ENCODE peak calls at places on chromosomes 16 and 17, in nine cellular contexts. F, K, D, H, P, A, U, T and V are unnamed samples.

GRCh38 chr16:27374794-27375499 is 27.0 kb upstream of the IL21R start:
- DNase-seq in F (peak; percentile 68), H (peak; percentile 74), K (peak; percentile 76), T (peak; percentile 60), A (peak; percentile 76), U (peak; percentile 52), D (no peak), P (peak; percentile 84), V (peak; percentile 49)

GRCh38 chr17:57107498-57108101 is 22.6 kb downstream of the AKAP1 start:
- DNase-seq in K (no peak), U (no peak), A (no peak), H (no peak), T (no peak), F (no peak), P (no peak), D (no peak), V (peak; percentile 73)

GRCh38 chr17:2701161-2701995 is 10.2 kb downstream of the CLUH start:
- DNase-seq in U (no peak), P (no peak), A (peak; percentile 20), K (no peak), F (no peak), T (no peak), D (no peak), H (peak; percentile 60), V (no peak)

GRCh38 chr16:56682703-56683397 is 580 bp downstream of the MT1X start:
- DNase-seq in K (no peak), F (no peak), U (no peak), H (no peak), D (no peak), A (no peak), P (no peak), T (no peak), V (no peak)

GRCh38 chr17:51365090-51365489 is 104.7 kb downstream of the UTP18 start:
- DNase-seq in K (no peak), H (no peak), T (peak; percentile 63), A (no peak), F (no peak), U (no peak), D (no peak), P (no peak), V (no peak)

GRCh38 chr17:82940226-82941020 is 100.6 kb upstream of the ZNF750 start:
- DNase-seq in A (no peak), H (peak; percentile 19), K (no peak), P (no peak), T (no peak), F (no peak), D (no peak), U (no peak), V (no peak)

GRCh38 chr17:77634710-77635109 is 323.8 kb upstream of the TNRC6C start:
- DNase-seq in P (no peak), U (no peak), K (peak; percentile 70), F (no peak), T (no peak), H (no peak), D (no peak), A (peak; percentile 70), V (no peak)

GRCh38 chr16:83826146-83826913 is 18.6 kb downstream of the HSBP1 start:
- DNase-seq in K (peak; percentile 88), A (peak; percentile 84), H (peak; percentile 94), P (peak; percentile 87), U (peak; percentile 90), T (peak; percentile 76), D (no peak), F (peak; percentile 91), V (peak; percentile 84)

GRCh38 chr17:50559674-50560184 is 786 bp upstream of the CACNA1G start:
- DNase-seq in F (peak; percentile 37), T (no peak), A (peak; percentile 62), K (peak; percentile 66), D (no peak), P (peak; percentile 71), H (no peak), U (peak; percentile 55), V (no peak)

GRCh38 chr17:28849281-28849680 is 5.5 kb upstream of the ERAL1 start:
- DNase-seq in F (no peak), H (no peak), T (no peak), K (no peak), U (no peak), A (no peak), P (no peak), D (no peak), V (peak; percentile 24)

GRCh38 chr17:4395111-4395478 is 28.6 kb upstream of the UBE2G1 start:
- DNase-seq in D (no peak), T (no peak), U (no peak), A (no peak), P (no peak), K (no peak), H (no peak), F (no peak), V (no peak)

DNA sequence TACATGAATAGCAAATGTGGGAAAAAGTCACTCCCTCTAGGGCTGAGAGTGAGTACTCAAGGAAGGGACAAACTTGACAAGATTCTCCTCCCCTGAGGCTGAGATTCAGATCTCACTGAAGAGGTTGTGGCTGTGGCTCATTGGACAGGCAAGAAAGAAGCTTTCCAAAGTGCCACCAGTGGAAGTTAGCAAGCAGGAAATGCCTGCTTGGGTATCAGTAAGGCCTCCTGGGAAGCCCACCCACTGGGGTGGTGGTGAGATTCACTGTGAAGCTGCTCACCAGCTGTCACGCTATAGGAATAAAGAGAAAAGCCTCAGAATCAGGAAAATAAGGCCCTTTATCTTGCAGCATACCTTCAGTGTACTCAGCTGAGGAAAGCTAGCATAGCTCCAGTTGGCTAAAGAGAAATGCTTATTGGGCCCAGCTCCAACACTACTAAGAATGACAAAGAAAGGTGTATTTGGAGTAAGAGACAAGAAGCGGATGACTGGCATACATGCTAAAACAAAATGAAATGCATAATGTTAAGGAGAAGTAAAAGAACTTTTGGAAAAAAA is 274.4 kb upstream of the TOM1L1 start:
- DNase-seq in F (no peak), H (no peak), A (no peak), U (no peak), P (no peak), K (no peak), D (no peak), T (no peak), V (no peak)
- TF ChIP-seq CTCF in F (no peak), H (no peak), A (no peak), U (no peak), P (no peak), K (no peak), D (no peak), T (no peak), V (no peak)

DNA sequence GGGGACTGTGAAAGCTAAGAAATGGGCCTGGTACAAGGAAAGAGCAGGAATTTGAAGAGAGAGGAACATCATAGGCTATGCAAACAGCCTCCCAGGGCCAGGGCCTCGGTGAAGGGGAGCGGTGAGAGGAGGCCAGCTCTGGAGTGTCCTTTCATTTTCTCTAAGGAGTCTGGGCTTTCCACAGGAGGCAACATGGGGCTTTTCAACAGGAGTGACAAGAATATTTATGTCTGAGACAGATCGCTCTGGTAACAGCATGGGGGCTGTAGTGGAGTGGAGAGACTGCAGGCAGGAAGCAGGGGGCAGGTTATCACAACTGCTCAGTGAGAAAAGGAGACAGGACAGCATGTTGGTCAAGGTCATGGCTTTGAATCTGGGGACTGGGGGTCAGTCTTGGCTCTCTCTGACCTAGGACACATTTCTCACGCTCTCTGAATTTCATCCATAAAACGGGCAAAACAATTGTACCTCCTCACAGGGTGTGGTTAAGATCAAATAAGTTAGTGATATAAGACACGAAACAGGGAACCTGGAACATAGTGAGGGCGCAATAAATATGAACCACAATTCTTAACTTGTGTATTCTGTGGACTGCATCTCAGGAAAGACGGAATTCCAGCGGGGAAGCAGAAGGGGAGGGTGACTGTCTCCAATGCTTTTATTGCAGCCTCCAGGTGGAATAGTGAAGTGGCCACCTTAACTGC is 49.9 kb downstream of the TOM1L2 start:
- DNase-seq in F (no peak), A (no peak), U (no peak), K (no peak), T (no peak), P (no peak), D (no peak), H (no peak), V (no peak)
- TF ChIP-seq CTCF in F (no peak), A (no peak), U (no peak), K (no peak), T (no peak), P (no peak), D (no peak), H (no peak), V (no peak)

GRCh38 chr17:17147821-17148220 is 58.3 kb downstream of the PLD6 start:
- DNase-seq in K (no peak), F (no peak), U (no peak), D (no peak), A (no peak), H (no peak), P (no peak), T (no peak), V (no peak)

GRCh38 chr17:17149520-17150449 is 56.3 kb downstream of the PLD6 start:
- DNase-seq in A (no peak), F (no peak), D (no peak), K (no peak), U (peak; percentile 33), T (peak; percentile 72), P (peak; percentile 63), H (no peak), V (no peak)

GRCh38 chr17:17144061-17144460 is 62.1 kb downstream of the PLD6 start:
- DNase-seq in D (no peak), U (no peak), F (no peak), P (no peak), T (no peak), A (no peak), K (no peak), H (no peak), V (no peak)

GRCh38 chr17:17144916-17145665 is 61.0 kb downstream of the PLD6 start:
- DNase-seq in F (no peak), A (no peak), P (no peak), K (no peak), T (no peak), D (no peak), H (no peak), U (no peak), V (no peak)

GRCh38 chr17:17146791-17147406 is 59.2 kb downstream of the PLD6 start:
- DNase-seq in U (no peak), H (peak; percentile 85), K (no peak), P (no peak), T (no peak), A (no peak), F (no peak), D (no peak), V (peak; percentile 16)
- TF ChIP-seq CTCF in U (peak; percentile 46), H (peak; percentile 38), K (no peak), P (no peak), T (no peak), A (no peak), F (peak; percentile 47), D (peak; percentile 20), V (no peak)

DNA sequence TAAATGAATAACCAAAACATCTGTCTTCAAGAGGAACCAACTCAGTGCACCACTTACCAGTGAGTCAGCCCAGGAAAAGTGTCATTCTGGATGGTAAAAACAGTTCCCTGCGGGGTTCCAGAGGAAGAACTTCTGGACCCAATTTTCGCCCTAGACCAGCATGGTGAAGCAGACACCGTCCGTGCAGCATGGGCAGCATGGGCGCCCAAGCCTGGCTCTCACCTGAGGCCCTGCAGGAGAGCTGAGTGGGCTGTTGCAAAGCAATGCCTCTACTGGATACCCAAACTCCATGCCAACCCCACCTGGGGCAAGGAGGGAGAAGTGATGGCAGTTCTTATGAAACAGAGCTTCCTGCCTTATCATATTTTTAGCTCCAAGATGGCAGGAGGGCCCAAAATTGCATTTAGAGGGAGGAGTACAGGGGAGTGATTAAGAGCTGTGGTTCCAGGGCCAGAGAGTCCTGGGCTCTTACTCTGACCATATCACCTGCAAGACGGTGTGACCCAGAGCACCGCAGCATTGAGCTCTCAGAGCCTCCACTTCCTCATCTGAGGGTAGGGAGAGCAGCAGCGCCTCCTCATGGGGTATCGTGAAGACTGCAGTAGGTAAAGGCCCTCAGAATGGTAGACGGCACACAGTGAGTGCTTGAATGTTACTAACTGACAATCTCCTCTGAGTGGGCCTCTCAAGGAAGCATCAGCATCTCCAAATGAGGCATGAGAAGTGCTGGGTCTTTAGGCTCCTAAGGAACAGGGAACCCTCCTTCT is 16.6 kb upstream of the INPP5K start:
- DNase-seq in F (peak; percentile 12), A (no peak), T (peak; percentile 62), H (peak; percentile 64), P (no peak), U (no peak), K (peak; percentile 55), D (no peak), V (peak; percentile 15)
- TF ChIP-seq CTCF in F (peak; percentile 47), A (no peak), T (peak; percentile 69), H (peak; percentile 40), P (no peak), U (peak; percentile 7), K (no peak), D (peak; percentile 26), V (peak; percentile 17)